ENCODE peak calls at places on chromosomes 3 and 15, in eight cellular contexts. B is keratinocyte, T is hepatic stellate cell, J is activated T-cell treated with anti-CD3 and anti-CD28 coated beads for 1 hour, S is DMS153, C is NCI-H446, Q is GM12865, P is stomach. I is an unnamed sample.

GRCh38 chr3:106839576-106840280 is 537.5 kb upstream of the CCDC54 start:
- DNase-seq in T (peak), C (no peak), J (no peak), B (no peak), Q (no peak), P (no peak), S (no peak), I (no peak)

GRCh38 chr3:105367406-105368213 is 901 bp downstream of the ALCAM start:
- DNase-seq in Q (peak), T (peak), J (peak), P (peak), C (peak), S (no peak), B (no peak), I (peak)

GRCh38 chr3:33954956-33955355 is 156.5 kb downstream of the PDCD6IP start:
- DNase-seq in Q (no peak), P (no peak), T (no peak), B (no peak), J (no peak), S (no peak), C (no peak), I (no peak)

GRCh38 chr3:72683068-72683467 is 165.2 kb downstream of the SHQ1 start:
- DNase-seq in B (no peak), P (no peak), S (peak), C (no peak), Q (peak), T (no peak), J (no peak), I (no peak)

GRCh38 chr3:149895807-149896206 is 74.9 kb downstream of the PFN2 start:
- DNase-seq in B (no peak), J (no peak), Q (no peak), C (no peak), T (no peak), S (no peak), P (no peak), I (no peak)

GRCh38 chr3:188000361-188000861 is 153.5 kb upstream of the LPP start:
- DNase-seq in C (peak), Q (no peak), S (peak), B (no peak), P (peak), J (no peak), T (no peak), I (no peak)

GRCh38 chr15:61038387-61038786 is 190.7 kb downstream of the RORA start:
- DNase-seq in J (no peak), S (no peak), P (no peak), T (no peak), C (peak), B (no peak), Q (no peak), I (no peak)

GRCh38 chr15:29888651-29889050 is 66.4 kb upstream of the TJP1 start:
- DNase-seq in Q (no peak), J (no peak), C (no peak), P (no peak), B (no peak), S (no peak), T (peak), I (no peak)

GRCh38 chr15:78265752-78266224 is 1.4 kb downstream of the DNAJA4 start:
- DNase-seq in T (peak), B (peak), P (no peak), Q (no peak), J (no peak), C (no peak), S (no peak), I (no peak)

I was measured in ureter.